ENCODE peak calls at places on chromosomes 1 and 21, in eight cellular contexts. R is suprapubic skin, N is A549, W is esophagus squamous epithelium, K is GM12891, J is ovary, A is transverse colon, I is uterus. B is an unnamed sample.

GRCh38 chr1:44368471-44369151 is 13.6 kb upstream of the ERI3 start:
- DNase-seq in W (no peak), K (no peak), I (no peak), J (no peak), A (no peak), R (no peak), N (no peak), B (no peak)

GRCh38 chr21:34343347-34344057 is 20.3 kb upstream of the KCNE2 start:
- DNase-seq in J (no peak), A (no peak), W (no peak), I (no peak), R (peak), K (no peak), N (no peak), B (no peak)

GRCh38 chr1:235423214-235423652 is 56.0 kb downstream of the TBCE start:
- DNase-seq in W (no peak), J (no peak), N (no peak), K (peak), A (no peak), I (no peak), R (no peak), B (no peak)

GRCh38 chr1:21662426-21663250 is 6.5 kb downstream of the RAP1GAP start:
- DNase-seq in A (no peak), K (no peak), J (no peak), R (no peak), W (no peak), N (no peak), I (no peak), B (no peak)

GRCh38 chr1:110508531-110508930 is 10.4 kb downstream of the KCNA10 start:
- DNase-seq in A (no peak), N (no peak), K (no peak), I (no peak), R (no peak), W (no peak), J (no peak), B (no peak)

GRCh38 chr1:67175713-67176112 is 9.5 kb downstream of the IL23R start:
- DNase-seq in J (no peak), W (no peak), K (no peak), A (no peak), N (no peak), R (no peak), I (no peak), B (no peak)

GRCh38 chr1:235460768-235461167 is 43.5 kb downstream of the B3GALNT2 start:
- DNase-seq in J (no peak), A (no peak), K (no peak), R (no peak), W (no peak), N (no peak), I (no peak), B (no peak)

GRCh38 chr1:19765623-19766022 is 34.1 kb downstream of the TMCO4 start:
- DNase-seq in R (no peak), K (no peak), J (no peak), W (no peak), N (peak), A (no peak), I (no peak), B (peak)

GRCh38 chr1:50152236-50152635 is 43.5 kb downstream of the ELAVL4 start:
- DNase-seq in W (no peak), I (no peak), A (no peak), R (no peak), K (no peak), J (no peak), N (no peak), B (no peak)

GRCh38 chr21:31098576-31099005 is 60.3 kb upstream of the KRTAP19-8 start:
- DNase-seq in N (no peak), R (peak), K (peak), J (no peak), A (peak), W (no peak), I (peak), B (peak)

GRCh38 chr1:152398812-152399698 is 15.0 kb downstream of the CRNN start:
- DNase-seq in R (no peak), A (no peak), I (no peak), N (peak), K (no peak), W (no peak), J (no peak), B (no peak)

GRCh38 chr1:203968728-203969127 is 104.2 kb upstream of the SOX13 start:
- DNase-seq in I (peak), R (no peak), A (no peak), J (no peak), K (no peak), W (no peak), N (no peak), B (no peak)

GRCh38 chr1:58922302-58923089 is 138.6 kb upstream of the JUN start:
- DNase-seq in J (peak), N (no peak), A (peak), R (peak), I (peak), W (no peak), K (no peak), B (no peak)

GRCh38 chr1:1162597-1163537 is 10.8 kb upstream of the TTLL10 start:
- DNase-seq in J (no peak), W (no peak), K (no peak), R (no peak), I (no peak), A (peak), N (no peak), B (no peak)
- TF ChIP-seq POLR2A in J (no peak), W (peak), K (no peak), R (no peak), I (no peak), A (peak), N (no peak), B (no peak)

DNA sequence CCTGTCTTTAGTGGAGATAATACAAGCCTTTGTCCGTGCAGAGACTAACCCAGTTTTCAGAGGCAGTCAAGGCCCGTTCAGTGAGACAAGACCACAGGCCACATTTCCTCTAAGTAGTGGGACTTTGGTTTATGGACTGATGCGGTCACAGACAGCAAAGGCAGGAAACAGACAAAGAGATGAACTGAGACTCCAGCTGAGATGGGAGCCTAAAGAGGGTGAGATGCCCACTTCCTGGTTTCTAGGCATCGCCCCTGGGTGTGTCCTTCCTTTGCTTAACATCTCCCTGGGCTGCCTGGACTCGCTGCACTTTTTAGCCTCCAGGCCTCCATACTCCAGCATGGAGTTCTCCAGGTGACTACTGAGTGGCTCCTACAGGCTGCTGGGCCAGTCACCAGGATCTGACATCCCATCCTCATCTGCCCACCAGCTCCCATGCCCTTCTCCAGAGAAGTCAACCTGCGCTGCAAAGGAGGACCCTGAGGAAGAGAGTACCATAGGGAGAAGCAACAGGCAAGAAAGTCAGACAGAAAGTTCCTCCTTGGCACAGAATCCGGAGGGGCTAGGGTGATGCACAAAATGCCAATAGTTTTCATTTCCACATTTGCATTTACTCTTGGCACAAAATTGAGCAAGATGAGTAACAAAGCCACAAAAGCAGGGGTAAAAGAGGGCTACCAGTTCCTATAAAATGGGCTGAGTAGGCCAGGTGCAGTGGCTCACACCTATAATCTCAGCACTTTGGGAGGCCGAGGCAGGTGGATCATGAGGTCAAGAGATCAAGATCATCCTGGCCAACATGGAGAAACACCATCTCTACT is 15.1 kb downstream of the THEMIS2 start:
- DNase-seq in J (no peak), W (no peak), R (no peak), N (no peak), I (no peak), A (peak), K (no peak), B (no peak)
- TF ChIP-seq POLR2A in J (no peak), W (peak), R (no peak), N (no peak), I (no peak), A (no peak), K (peak), B (no peak)

GRCh38 chr1:46536527-46536926 is 14.9 kb downstream of the KNCN start:
- DNase-seq in N (no peak), R (no peak), I (no peak), A (no peak), W (no peak), J (no peak), K (no peak), B (no peak)
- TF ChIP-seq POLR2A in N (no peak), R (no peak), I (no peak), A (no peak), W (no peak), J (no peak), K (no peak), B (no peak)

GRCh38 chr1:6602669-6603423 is at the start of gene KLHL21:
- DNase-seq in R (peak), K (peak), I (peak), N (peak), A (peak), J (peak), W (peak), B (peak)

GRCh38 chr1:6603851-6604558 is 1.3 kb upstream of the KLHL21 start:
- DNase-seq in R (peak), K (no peak), I (peak), W (no peak), J (peak), N (no peak), A (peak), B (no peak)

GRCh38 chr1:6601049-6601864 is 1.4 kb downstream of the KLHL21 start:
- DNase-seq in W (peak), I (peak), J (peak), A (peak), N (peak), R (peak), K (no peak), B (peak)

GRCh38 chr1:6601865-6602668 is 602 bp downstream of the KLHL21 start:
- DNase-seq in J (peak), K (no peak), W (no peak), A (peak), N (no peak), I (peak), R (no peak), B (no peak)

DNA sequence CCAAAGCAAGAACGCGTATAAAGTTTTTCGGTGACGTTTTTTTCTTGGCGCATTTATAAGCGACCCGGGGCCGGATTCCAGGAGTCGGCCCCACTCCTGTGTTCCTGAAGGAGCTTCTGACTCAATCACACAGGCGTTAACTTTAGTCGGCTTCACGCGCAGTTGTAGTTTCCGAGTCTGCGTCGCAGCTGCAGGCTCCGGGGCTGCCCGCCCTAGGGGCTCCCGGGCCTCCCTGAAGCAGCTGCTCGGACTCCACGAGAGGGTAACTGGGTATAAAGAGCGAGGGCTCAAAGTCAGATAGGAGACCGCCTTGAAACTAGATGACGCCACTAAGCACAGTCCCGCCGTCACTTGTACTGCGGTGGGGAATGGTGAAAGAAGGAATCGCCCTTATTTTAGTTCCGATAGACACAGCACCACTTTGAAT is 768 bp upstream of the KLHL21 start:
- DNase-seq in J (peak), I (peak), R (no peak), K (no peak), A (peak), N (no peak), W (no peak), B (no peak)
- TF ChIP-seq POLR2A in J (no peak), I (no peak), R (no peak), K (no peak), A (peak), N (no peak), W (no peak), B (no peak)

GRCh38 chr1:47313915-47314664 is at the start of gene STIL:
- DNase-seq in A (peak), J (peak), W (peak), K (peak), R (peak), N (peak), I (peak), B (peak)
- TF ChIP-seq POLR2A in A (peak), J (no peak), W (peak), K (peak), R (no peak), N (peak), I (peak), B (peak)

GRCh38 chr1:36484099-36484498 is 1.4 kb upstream of the CSF3R start:
- DNase-seq in N (no peak), W (no peak), R (no peak), K (no peak), A (no peak), J (no peak), I (no peak), B (no peak)

GRCh38 chr1:36486088-36486435 is 3.3 kb upstream of the CSF3R start:
- DNase-seq in J (no peak), W (no peak), N (no peak), R (no peak), I (no peak), A (no peak), K (no peak), B (no peak)

GRCh38 chr1:36487906-36488305 is 5.2 kb upstream of the CSF3R start:
- DNase-seq in N (no peak), A (no peak), J (no peak), I (no peak), W (no peak), R (no peak), K (no peak), B (no peak)

GRCh38 chr1:36482724-36483388 is at the start of gene CSF3R:
- DNase-seq in R (no peak), K (no peak), I (no peak), J (no peak), N (no peak), W (no peak), A (no peak), B (no peak)

DNA sequence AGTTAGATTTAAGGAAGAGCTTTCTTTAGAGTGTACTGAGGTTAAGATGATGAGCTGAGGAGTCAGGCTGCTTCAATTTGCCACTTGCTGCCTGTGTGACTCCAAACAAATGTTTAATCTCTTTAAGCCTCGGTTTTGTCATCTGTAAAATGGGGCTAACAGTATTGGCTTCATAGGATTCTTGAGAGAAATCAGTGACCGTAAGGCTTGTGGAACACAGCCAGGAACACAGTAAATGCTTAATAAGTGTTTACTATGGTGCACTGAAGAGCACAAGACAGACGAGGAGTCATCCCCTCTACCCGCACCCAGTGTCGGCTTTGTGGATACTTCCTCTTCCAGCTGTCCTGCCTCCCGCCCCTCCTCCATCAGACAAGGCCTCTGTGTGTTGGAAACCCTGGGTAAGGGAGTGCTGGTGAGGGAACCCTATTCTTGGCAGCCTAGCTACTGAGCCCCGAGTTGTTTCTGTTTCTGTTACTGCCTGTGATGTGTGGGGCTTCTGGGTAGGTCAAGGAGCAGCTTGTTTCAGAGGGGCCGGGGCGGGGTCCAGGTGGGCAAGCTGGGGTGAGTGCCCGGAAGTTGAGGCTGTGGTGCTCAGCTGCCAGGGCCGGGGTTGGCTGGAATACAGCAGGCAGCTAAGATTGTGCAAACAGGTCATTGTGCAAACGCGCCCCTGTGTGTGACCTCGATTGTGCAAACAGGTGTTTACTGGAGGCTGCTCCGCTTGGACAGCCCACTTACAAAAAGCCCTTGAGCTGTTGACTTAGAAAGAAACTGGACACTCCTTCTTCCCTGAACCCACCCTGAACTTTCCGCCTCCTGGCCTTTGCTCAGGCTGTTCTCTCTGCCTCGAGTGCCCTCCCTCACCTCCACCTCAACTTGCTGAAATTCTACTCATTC is 4.0 kb upstream of the CSF3R start:
- DNase-seq in W (no peak), R (no peak), N (peak), J (peak), I (no peak), K (no peak), A (peak), B (no peak)
- TF ChIP-seq POLR2A in W (no peak), R (no peak), N (no peak), J (no peak), I (no peak), K (no peak), A (no peak), B (no peak)

DNA sequence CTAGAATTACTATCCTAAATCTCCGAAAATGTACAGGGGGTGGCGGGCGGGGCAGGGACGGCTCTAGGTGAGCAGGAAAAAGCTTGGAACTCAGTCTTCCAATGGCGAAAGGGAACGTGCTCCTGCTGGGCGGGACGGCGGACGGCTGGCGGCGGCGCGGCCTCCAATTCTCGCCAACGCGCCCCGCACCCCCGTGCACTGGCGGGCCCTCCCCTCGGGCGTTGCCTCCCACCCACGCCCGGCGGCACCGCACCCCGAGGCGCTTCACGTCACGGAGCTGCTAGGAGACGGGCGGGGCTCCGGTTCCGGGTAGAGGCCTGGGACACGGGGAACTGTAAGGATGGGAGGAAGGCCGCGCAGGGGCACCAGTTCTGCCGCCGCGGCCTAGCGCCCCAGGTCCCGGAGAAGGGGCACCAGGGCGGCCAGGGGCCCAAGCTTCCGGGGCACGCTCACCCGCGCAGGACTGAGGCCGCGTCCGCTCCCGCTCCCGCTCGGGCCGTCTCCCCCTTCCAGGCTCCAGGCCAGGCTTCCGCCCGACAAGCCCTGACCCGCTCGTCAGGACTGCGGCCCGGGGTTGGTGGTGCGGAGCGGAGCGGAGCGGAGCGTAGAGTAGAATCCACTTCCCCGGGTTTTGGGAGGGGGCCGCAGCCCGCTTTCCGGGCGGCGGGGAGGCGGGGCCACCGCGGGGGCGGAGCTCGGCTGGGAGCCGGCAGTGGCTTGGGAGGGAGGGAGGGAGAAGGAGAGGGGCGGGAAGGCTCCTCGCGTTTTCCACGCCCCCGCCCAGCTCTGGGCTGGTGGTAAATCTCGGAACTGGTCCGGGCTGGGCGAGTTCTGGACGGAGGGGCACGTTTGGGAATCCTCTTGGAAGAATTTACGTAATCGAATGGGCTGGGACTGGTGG is at the start of gene DDX59:
- DNase-seq in A (peak), J (peak), R (peak), K (peak), I (peak), N (peak), W (peak), B (peak)
- TF ChIP-seq POLR2A in A (peak), J (peak), R (no peak), K (peak), I (peak), N (peak), W (peak), B (peak)

DNA sequence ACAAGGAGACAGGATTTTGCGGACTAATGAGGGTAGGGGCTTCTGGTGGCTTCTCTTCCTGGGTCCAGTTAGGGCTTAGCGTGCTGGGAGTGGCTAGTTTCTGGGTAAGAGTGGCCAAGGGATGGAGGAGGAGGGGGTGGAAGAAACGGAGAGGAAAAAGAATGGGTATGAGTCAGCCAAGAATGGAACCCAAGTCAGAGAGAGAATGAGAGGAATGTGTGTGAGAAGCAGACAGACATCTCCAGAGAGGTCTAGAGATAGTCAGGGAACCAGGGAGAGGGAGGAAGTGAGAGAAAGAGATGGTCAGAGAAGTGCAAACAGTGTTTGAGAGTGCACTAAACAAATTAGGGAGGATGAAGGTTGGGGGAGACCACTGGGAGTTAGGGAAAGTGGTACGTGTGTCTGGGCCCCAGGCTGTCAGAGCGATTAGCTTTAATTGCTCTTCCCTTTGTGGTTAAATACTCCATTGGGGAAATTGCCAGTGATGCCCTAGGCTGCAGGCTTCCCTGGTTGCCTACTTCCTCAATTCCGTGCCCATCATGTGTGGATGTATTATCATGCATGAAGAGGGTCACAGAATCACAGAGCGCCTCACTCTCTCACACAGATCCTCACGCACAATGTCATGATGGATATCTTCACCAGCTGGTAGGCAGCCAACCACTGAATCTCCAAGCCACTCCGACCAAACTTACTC is 1.4 kb downstream of the PEA15 start:
- DNase-seq in W (no peak), A (no peak), J (no peak), I (no peak), N (peak), R (peak), K (no peak), B (peak)
- TF ChIP-seq POLR2A in W (no peak), A (no peak), J (no peak), I (no peak), N (no peak), R (no peak), K (no peak), B (no peak)

GRCh38 chr21:38821959-38822682 is 16.4 kb downstream of the ETS2 start:
- DNase-seq in W (no peak), J (no peak), N (no peak), K (no peak), A (no peak), R (no peak), I (no peak), B (no peak)
- TF ChIP-seq POLR2A in W (no peak), J (no peak), N (no peak), K (no peak), A (no peak), R (no peak), I (no peak), B (no peak)

B was measured in H54.